ENCODE peak calls at places on chromosomes 3 and 15, in six cellular contexts. H is thoracic aorta, R is coronary artery, W is IMR-90, I is testis, P is breast epithelium. L is an unnamed sample.

GRCh38 chr3:34155108-34155507 is 356.7 kb downstream of the PDCD6IP start:
- DNase-seq in H (no peak), P (no peak), I (no peak), W (no peak), R (no peak), L (no peak)

GRCh38 chr3:52444860-52445793 is at the start of gene SEMA3G:
- DNase-seq in I (peak; percentile 82), H (peak; percentile 44), R (no peak), W (peak; percentile 34), P (peak; percentile 70), L (no peak)

GRCh38 chr15:98865397-98866339 is 141.9 kb downstream of the PGPEP1L start:
- DNase-seq in W (peak; percentile 68), H (no peak), I (peak; percentile 92), P (peak; percentile 58), R (peak; percentile 86), L (peak; percentile 29)

GRCh38 chr15:69540622-69541021 is 88.0 kb downstream of the RPLP1 start:
- DNase-seq in I (no peak), R (no peak), W (no peak), H (no peak), P (no peak), L (no peak)

GRCh38 chr3:171005648-171006047 is 20.9 kb downstream of the SLC2A2 start:
- DNase-seq in R (no peak), I (no peak), H (no peak), W (no peak), P (no peak), L (no peak)

GRCh38 chr3:46990573-46991374 is 11.3 kb downstream of the NBEAL2 start:
- DNase-seq in P (no peak), W (no peak), H (no peak), R (no peak), I (peak; percentile 39), L (no peak)

GRCh38 chr3:42702066-42702951 is at the start of gene HHATL:
- DNase-seq in H (no peak), P (no peak), I (no peak), W (no peak), R (peak; percentile 47), L (no peak)

GRCh38 chr15:88563638-88564037 is 17.2 kb upstream of the DET1 start:
- DNase-seq in H (no peak), P (no peak), I (no peak), W (peak; percentile 30), R (no peak), L (no peak)

DNA sequence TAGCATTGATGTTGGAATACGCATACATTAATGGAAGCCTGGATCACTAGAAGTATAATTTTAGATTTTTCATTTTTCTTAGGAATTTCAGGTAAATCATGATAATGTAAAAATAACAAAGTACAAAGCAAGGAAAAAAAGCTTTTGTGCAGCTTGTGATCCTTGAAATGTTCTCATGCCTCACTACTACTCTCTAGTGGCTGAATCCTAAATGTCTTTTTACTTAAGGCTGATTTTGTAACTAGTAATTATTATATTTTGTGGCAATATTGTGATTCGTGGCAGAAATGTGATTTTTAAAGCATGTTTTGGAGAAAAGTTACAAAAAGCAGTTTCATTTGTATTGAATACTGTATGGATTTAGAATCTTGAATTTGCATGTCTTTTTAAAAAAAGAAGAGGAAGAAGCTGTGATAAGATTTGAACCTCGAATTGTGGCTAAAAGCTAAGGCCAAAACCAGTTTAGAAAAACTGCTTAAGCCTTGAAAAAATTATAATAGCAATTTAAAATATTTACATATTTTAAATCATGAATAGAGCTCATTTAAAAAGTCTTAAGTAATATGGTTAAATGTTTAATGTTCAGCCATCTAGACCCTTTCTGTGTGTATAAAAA is 39.0 kb downstream of the U2SURP start:
- DNase-seq in I (no peak), H (no peak), R (no peak), P (no peak), W (peak; percentile 56), L (no peak)
- TF ChIP-seq CTCF in I (peak; percentile 45), H (peak; percentile 11), R (no peak), P (no peak), W (peak; percentile 50), L (peak; percentile 35)

GRCh38 chr3:169929830-169930519 is 18.6 kb downstream of the SAMD7 start:
- DNase-seq in I (no peak), P (no peak), W (no peak), H (no peak), R (no peak), L (no peak)
- TF ChIP-seq CTCF in I (no peak), P (no peak), W (no peak), H (no peak), R (no peak), L (no peak)

GRCh38 chr3:25861566-25861965 is 71.7 kb downstream of the OXSM start:
- DNase-seq in I (no peak), R (no peak), H (no peak), W (no peak), P (no peak), L (no peak)

GRCh38 chr3:25863011-25863415 is 73.1 kb downstream of the OXSM start:
- DNase-seq in W (no peak), R (no peak), P (no peak), I (no peak), H (no peak), L (no peak)

GRCh38 chr3:25863560-25863959 is 73.7 kb downstream of the OXSM start:
- DNase-seq in H (no peak), R (no peak), W (no peak), I (no peak), P (no peak), L (no peak)
- TF ChIP-seq CTCF in H (no peak), R (no peak), W (no peak), I (no peak), P (no peak), L (no peak)

DNA sequence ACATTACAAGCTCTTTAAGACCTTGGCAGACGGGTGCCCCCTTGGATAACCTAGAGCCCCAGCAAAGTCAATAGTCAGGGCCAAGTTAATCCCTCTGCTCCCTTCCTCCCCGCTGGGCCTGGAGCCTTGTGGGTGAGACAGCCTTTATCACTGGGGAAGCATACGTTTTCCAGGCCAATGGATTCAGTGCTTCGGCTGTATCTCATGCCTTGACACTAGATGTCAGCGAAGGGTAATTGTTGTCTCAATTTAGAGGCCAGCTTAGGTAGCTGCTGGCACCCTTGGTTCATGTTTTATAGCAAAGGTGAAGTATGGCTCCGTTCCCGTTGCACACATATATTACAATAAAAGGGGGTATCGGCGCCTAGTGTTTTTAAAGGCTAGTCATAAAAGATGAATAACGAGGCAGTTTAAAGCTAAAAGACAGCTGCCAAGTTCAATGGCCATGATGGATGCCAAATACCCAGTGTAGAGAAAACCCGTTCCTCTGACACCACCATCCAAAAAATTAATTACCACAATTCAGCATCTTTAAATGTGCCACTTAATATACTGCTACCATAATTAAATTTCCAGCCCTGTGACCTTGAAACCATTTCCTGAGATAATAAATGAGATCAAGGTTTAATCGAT is 52.3 kb upstream of the BNIP2 start:
- DNase-seq in I (peak; percentile 29), P (no peak), R (no peak), W (no peak), H (no peak), L (no peak)
- TF ChIP-seq CTCF in I (no peak), P (no peak), R (no peak), W (no peak), H (no peak), L (no peak)